ENCODE peak calls at places on chromosomes 13 and 19, in eight cellular contexts. Z is SK-N-SH, X is HepG2, B is IMR-90, J is A549, S is K562, F is H1, G is GM12878. Y is an unnamed sample.

GRCh38 chr19:16203256-16204004 is 5.7 kb downstream of the AP1M1 start:
- DNase-seq in Z (no peak), X (no peak), B (no peak), J (no peak), S (no peak), F (no peak), G (no peak), Y (no peak)

GRCh38 chr13:95192998-95193397 is 108.3 kb downstream of the ABCC4 start:
- DNase-seq in Z (no peak), X (no peak), B (no peak), J (no peak), S (no peak), F (no peak), G (no peak), Y (no peak)

GRCh38 chr13:46567671-46568070 is 14.7 kb downstream of the LRCH1 start:
- DNase-seq in Z (no peak), X (no peak), B (no peak), J (no peak), S (no peak), F (no peak), G (no peak), Y (no peak)

GRCh38 chr19:34459614-34460013 is 21.9 kb upstream of the WTIP start:
- DNase-seq in Z (no peak), X (no peak), B (no peak), J (no peak), S (no peak), F (no peak), G (no peak), Y (no peak)

GRCh38 chr19:32465176-32465575 is 59.6 kb downstream of the DPY19L3 start:
- DNase-seq in Z (no peak), X (no peak), B (no peak), J (no peak), S (no peak), F (no peak), G (no peak), Y (no peak)

GRCh38 chr19:13262450-13262849 is 112.2 kb downstream of the IER2 start:
- DNase-seq in Z (peak; percentile 66), X (peak; percentile 38), B (peak; percentile 61), J (peak; percentile 45), S (peak; percentile 61), F (no peak), G (no peak), Y (no peak)

GRCh38 chr13:40668335-40668734 is 1.9 kb upstream of the FOXO1 start:
- DNase-seq in Z (no peak), X (peak; percentile 54), B (no peak), J (peak; percentile 47), S (peak; percentile 50), F (no peak), G (no peak), Y (no peak)

GRCh38 chr19:47035127-47035494 is 13.3 kb downstream of the TMEM160 start:
- DNase-seq in Z (peak; percentile 38), X (no peak), B (no peak), J (peak; percentile 79), S (peak; percentile 72), F (no peak), G (no peak), Y (no peak)

GRCh38 chr19:17404015-17404414 is 1.4 kb downstream of the BST2 start:
- DNase-seq in Z (no peak), X (no peak), B (no peak), J (no peak), S (peak; percentile 77), F (no peak), G (no peak), Y (no peak)

GRCh38 chr13:111360452-111360851 is 40.0 kb downstream of the TEX29 start:
- DNase-seq in Z (no peak), X (no peak), B (no peak), J (no peak), S (no peak), F (no peak), G (no peak), Y (no peak)
- TF ChIP-seq RAD21 in Z (no peak), X (no peak), B (no peak), J (no peak), S (no peak), F (no peak), G (no peak), Y (no peak)

GRCh38 chr13:29561918-29562317 is 33.6 kb downstream of the SLC7A1 start:
- DNase-seq in Z (no peak), X (peak; percentile 25), B (peak; percentile 25), J (no peak), S (no peak), F (no peak), G (no peak), Y (no peak)

GRCh38 chr13:29551214-29551613 is 44.3 kb downstream of the SLC7A1 start:
- DNase-seq in Z (no peak), X (no peak), B (no peak), J (no peak), S (no peak), F (no peak), G (no peak), Y (no peak)

GRCh38 chr13:29556742-29557141 is 38.7 kb downstream of the SLC7A1 start:
- DNase-seq in Z (no peak), X (no peak), B (no peak), J (no peak), S (no peak), F (no peak), G (no peak), Y (no peak)
- TF ChIP-seq CTCF in Z (no peak), X (no peak), B (no peak), J (no peak), S (no peak), F (no peak), G (no peak), Y (no peak)

GRCh38 chr19:3780786-3781304 is 5.3 kb downstream of the MATK start:
- DNase-seq in Z (no peak), X (no peak), B (no peak), J (no peak), S (no peak), F (no peak), G (no peak), Y (no peak)

GRCh38 chr19:3782903-3783302 is 3.3 kb downstream of the MATK start:
- DNase-seq in Z (no peak), X (no peak), B (no peak), J (no peak), S (no peak), F (no peak), G (no peak), Y (no peak)

GRCh38 chr19:3781603-3782002 is 4.6 kb downstream of the MATK start:
- DNase-seq in Z (no peak), X (no peak), B (no peak), J (no peak), S (no peak), F (no peak), G (no peak), Y (no peak)

GRCh38 chr19:3783660-3784584 is 2.3 kb downstream of the MATK start:
- DNase-seq in Z (peak; percentile 88), X (peak; percentile 47), B (no peak), J (peak; percentile 39), S (peak; percentile 57), F (peak; percentile 79), G (no peak), Y (no peak)

GRCh38 chr19:3782330-3782729 is 3.9 kb downstream of the MATK start:
- DNase-seq in Z (no peak), X (no peak), B (no peak), J (no peak), S (no peak), F (no peak), G (no peak), Y (no peak)
- TF ChIP-seq RAD21 in Z (no peak), X (no peak), B (no peak), J (no peak), S (no peak), F (no peak), G (no peak), Y (no peak)

DNA sequence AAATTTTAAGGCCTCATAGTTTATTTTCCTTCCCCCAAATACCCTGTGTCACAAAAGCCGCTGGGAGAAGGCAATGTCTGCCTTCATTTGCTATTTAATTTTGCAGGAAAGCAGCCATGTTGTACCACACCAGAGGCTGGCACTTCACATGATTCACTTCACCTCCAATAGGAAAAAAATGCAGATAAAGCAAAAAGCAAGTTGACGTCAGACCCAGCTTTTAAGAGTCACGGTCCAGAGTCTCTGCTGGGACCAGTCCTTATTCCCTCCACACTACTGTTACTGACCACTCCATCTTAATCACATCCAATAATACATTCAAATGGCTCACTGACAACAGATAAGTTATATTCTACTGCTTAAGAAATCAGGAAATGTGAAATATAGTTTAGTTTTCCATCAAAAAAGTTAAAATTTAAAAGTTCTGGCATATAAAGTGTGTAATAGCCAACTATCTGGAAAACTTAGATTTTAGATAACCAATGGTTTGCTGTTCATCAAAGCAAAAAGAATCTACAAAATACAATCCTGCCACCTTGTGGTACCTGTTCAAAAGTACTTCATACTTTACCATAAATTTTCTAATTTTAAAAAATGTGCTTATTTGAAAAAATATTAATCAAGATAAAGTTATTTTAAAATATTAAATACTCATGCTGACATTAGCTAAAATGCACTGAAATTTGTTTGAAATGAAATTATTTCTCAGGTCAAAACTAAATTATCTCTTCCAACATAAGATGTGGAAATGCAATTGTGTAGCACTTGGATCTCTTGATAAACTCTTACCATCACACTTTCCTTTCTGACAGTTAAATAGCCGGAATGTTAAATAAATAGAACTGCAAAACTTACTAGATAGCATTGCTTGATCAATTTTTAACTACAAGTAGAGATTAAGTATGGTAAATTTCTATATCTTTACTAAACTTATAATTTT is 97.3 kb downstream of the SERP2 start:
- DNase-seq in Z (no peak), X (peak; percentile 29), B (peak; percentile 40), J (peak; percentile 36), S (peak; percentile 5), F (no peak), G (no peak), Y (peak; percentile 35)
- TF ChIP-seq CTCF in Z (peak; percentile 61), X (peak; percentile 47), B (peak; percentile 56), J (peak; percentile 55), S (peak; percentile 65), F (no peak), G (peak; percentile 41), Y (peak; percentile 63)

GRCh38 chr13:112994084-112994780 is 25.2 kb downstream of the MCF2L start:
- DNase-seq in Z (no peak), X (no peak), B (no peak), J (peak; percentile 21), S (no peak), F (no peak), G (no peak), Y (no peak)
- TF ChIP-seq RAD21 in Z (no peak), X (no peak), B (no peak), J (no peak), S (no peak), F (no peak), G (no peak), Y (no peak)

GRCh38 chr19:41959056-41960053 is at the start of gene RABAC1:
- DNase-seq in Z (peak; percentile 95), X (peak; percentile 83), B (peak; percentile 91), J (peak; percentile 97), S (peak; percentile 92), F (peak; percentile 94), G (peak; percentile 36), Y (peak; percentile 85)
- TF ChIP-seq CTCF in Z (peak; percentile 34), X (peak; percentile 42), B (no peak), J (peak; percentile 54), S (peak; percentile 59), F (no peak), G (peak; percentile 29), Y (no peak)

DNA sequence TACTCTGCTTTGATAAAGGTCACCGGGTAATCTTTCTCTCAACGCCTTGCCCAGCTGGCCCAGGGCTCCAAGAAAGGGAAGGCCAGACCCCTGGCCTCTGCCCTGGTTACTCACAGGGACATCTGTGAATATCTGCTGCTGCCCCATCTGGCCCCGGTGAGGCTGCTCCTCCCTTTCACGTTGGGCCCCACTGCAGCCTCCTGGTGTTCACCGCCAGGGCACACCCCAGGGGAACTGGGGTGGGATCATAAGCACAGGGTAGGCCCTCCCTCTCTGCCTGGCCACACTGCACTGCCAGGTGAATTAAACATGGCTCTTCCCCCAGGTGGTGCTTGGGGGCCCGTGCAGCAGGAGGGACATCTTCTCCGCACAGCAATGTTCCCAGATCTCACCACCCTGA is 12.7 kb downstream of the LAIR1 start:
- DNase-seq in Z (no peak), X (no peak), B (no peak), J (no peak), S (no peak), F (no peak), G (no peak), Y (no peak)
- TF ChIP-seq RAD21 in Z (no peak), X (no peak), B (no peak), J (no peak), S (no peak), F (no peak), G (no peak), Y (no peak)